ENCODE peak calls at places on chromosomes 4 and X, in ten cellular contexts. S is heart right ventricle, J is iris pigment epithelial cell, U is H9, N is NCI-H1092, A is lower lobe of right lung, E is mammary epithelial cell, T is nephron progenitor cell, G is HL-60, M is GM19239. C is an unnamed sample.

GRCh38 chr4:145679991-145680455 is at the start of gene C4orf51:
- DNase-seq in S (no peak), J (peak), U (no peak), N (no peak), A (no peak), E (peak), T (no peak), G (no peak), M (no peak), C (no peak)

GRCh38 chrX:41688835-41689234 is at the start of gene GPR34:
- DNase-seq in S (no peak), J (no peak), U (no peak), N (no peak), A (no peak), E (no peak), T (no peak), G (peak), M (no peak), C (no peak)

GRCh38 chr4:30116401-30116800 is 603.8 kb upstream of the PCDH7 start:
- DNase-seq in S (no peak), J (no peak), U (no peak), N (no peak), A (no peak), E (no peak), T (no peak), G (no peak), M (no peak), C (no peak)

GRCh38 chrX:86322913-86323312 is 174.7 kb downstream of the DACH2 start:
- DNase-seq in S (no peak), J (no peak), U (no peak), N (no peak), A (no peak), E (no peak), T (no peak), G (no peak), M (no peak), C (no peak)

GRCh38 chrX:21408776-21409175 is 34.6 kb downstream of the CNKSR2 start:
- DNase-seq in S (no peak), J (no peak), U (no peak), N (no peak), A (no peak), E (no peak), T (no peak), G (no peak), M (no peak), C (no peak)

GRCh38 chr4:180148737-180149136 is 2094.5 kb upstream of the TENM3 start:
- DNase-seq in S (no peak), J (no peak), U (no peak), N (no peak), A (no peak), E (no peak), T (no peak), G (no peak), M (no peak), C (no peak)

GRCh38 chr4:56465599-56466295 is 1.7 kb upstream of the SRP72 start:
- DNase-seq in S (no peak), J (peak), U (no peak), N (no peak), A (no peak), E (peak), T (no peak), G (peak), M (no peak), C (no peak)

GRCh38 chr4:102299708-102300107 is 45.6 kb downstream of the SLC39A8 start:
- DNase-seq in S (no peak), J (peak), U (peak), N (no peak), A (peak), E (peak), T (peak), G (peak), M (no peak), C (no peak)

GRCh38 chr4:38660838-38661237 is 3.2 kb upstream of the KLF3 start:
- DNase-seq in S (no peak), J (no peak), U (no peak), N (no peak), A (no peak), E (no peak), T (no peak), G (no peak), M (no peak), C (no peak)

GRCh38 chrX:107483976-107484726 is 34.7 kb downstream of the FRMPD3 start:
- DNase-seq in S (peak), J (no peak), U (peak), N (no peak), A (no peak), E (no peak), T (peak), G (no peak), M (no peak), C (no peak)

GRCh38 chrX:133685806-133686205 is 270.5 kb upstream of the GPC4 start:
- DNase-seq in S (peak), J (no peak), U (peak), N (peak), A (no peak), E (no peak), T (no peak), G (no peak), M (no peak), C (no peak)

GRCh38 chrX:3815896-3816664 is 102.6 kb upstream of the PRKX start:
- DNase-seq in S (peak), J (peak), U (peak), N (peak), A (peak), E (peak), T (peak), G (peak), M (no peak), C (peak)

GRCh38 chr4:18670034-18670433 is 648.5 kb upstream of the LCORL start:
- DNase-seq in S (no peak), J (no peak), U (no peak), N (no peak), A (no peak), E (no peak), T (no peak), G (no peak), M (no peak), C (no peak)

GRCh38 chrX:2692221-2693122 is 1.4 kb downstream of the CD99 start:
- DNase-seq in S (peak), J (peak), U (no peak), N (no peak), A (peak), E (no peak), T (peak), G (peak), M (no peak), C (no peak)

GRCh38 chr4:122346503-122346902 is 32.3 kb upstream of the ADAD1 start:
- DNase-seq in S (no peak), J (no peak), U (no peak), N (no peak), A (no peak), E (no peak), T (no peak), G (no peak), M (no peak), C (no peak)

GRCh38 chrX:24097741-24098140 is 43.0 kb downstream of the EIF2S3 start:
- DNase-seq in S (no peak), J (peak), U (no peak), N (no peak), A (no peak), E (no peak), T (no peak), G (no peak), M (no peak), C (no peak)

GRCh38 chr4:27154706-27155105 is 294.1 kb downstream of the STIM2 start:
- DNase-seq in S (no peak), J (peak), U (no peak), N (no peak), A (no peak), E (peak), T (no peak), G (no peak), M (no peak), C (no peak)

GRCh38 chrX:112670964-112671363 is 8.8 kb downstream of the LHFPL1 start:
- DNase-seq in S (no peak), J (no peak), U (no peak), N (no peak), A (peak), E (no peak), T (no peak), G (no peak), M (no peak), C (no peak)

GRCh38 chr4:94038195-94038594 is 169.5 kb upstream of the SMARCAD1 start:
- DNase-seq in S (no peak), J (no peak), U (no peak), N (peak), A (no peak), E (no peak), T (no peak), G (no peak), M (no peak), C (no peak)

GRCh38 chr4:36824682-36825081 is 419.9 kb upstream of the NWD2 start:
- DNase-seq in S (no peak), J (no peak), U (no peak), N (no peak), A (no peak), E (no peak), T (no peak), G (no peak), M (no peak), C (no peak)

GRCh38 chr4:15882675-15883086 is 55.9 kb downstream of the FGFBP1 start:
- DNase-seq in S (no peak), J (peak), U (peak), N (peak), A (no peak), E (peak), T (peak), G (peak), M (peak), C (no peak)

GRCh38 chrX:96379951-96380350 is 304.7 kb upstream of the DIAPH2 start:
- DNase-seq in S (no peak), J (no peak), U (no peak), N (no peak), A (no peak), E (no peak), T (no peak), G (no peak), M (no peak), C (no peak)

GRCh38 chrX:1754077-1754476 is 139.2 kb downstream of the ASMT start:
- DNase-seq in S (no peak), J (no peak), U (no peak), N (no peak), A (no peak), E (no peak), T (no peak), G (no peak), M (no peak), C (no peak)

GRCh38 chrX:634306-634958 is 3.8 kb downstream of the SHOX start:
- DNase-seq in S (no peak), J (no peak), U (peak), N (no peak), A (no peak), E (no peak), T (peak), G (no peak), M (no peak), C (peak)

GRCh38 chr4:146095091-146095690 is 80.3 kb upstream of the LSM6 start:
- DNase-seq in S (no peak), J (peak), U (no peak), N (peak), A (no peak), E (peak), T (peak), G (peak), M (no peak), C (no peak)

GRCh38 chr4:88963817-88964216 is 93.2 kb downstream of the FAM13A start:
- DNase-seq in S (no peak), J (peak), U (no peak), N (no peak), A (no peak), E (peak), T (no peak), G (no peak), M (no peak), C (no peak)

GRCh38 chrX:38879631-38880220 is 78.5 kb downstream of the MID1IP1 start:
- DNase-seq in S (peak), J (no peak), U (no peak), N (peak), A (no peak), E (peak), T (no peak), G (peak), M (no peak), C (peak)

GRCh38 chr4:115090483-115091075 is 22.8 kb downstream of the NDST4 start:
- DNase-seq in S (no peak), J (peak), U (no peak), N (peak), A (no peak), E (peak), T (peak), G (no peak), M (peak), C (no peak)

GRCh38 chr4:152970102-152970820 is 34.1 kb downstream of the FHDC1 start:
- DNase-seq in S (no peak), J (peak), U (no peak), N (no peak), A (no peak), E (peak), T (no peak), G (no peak), M (no peak), C (no peak)

GRCh38 chrX:54076903-54077302 is 32.6 kb upstream of the PHF8 start:
- DNase-seq in S (no peak), J (peak), U (no peak), N (no peak), A (no peak), E (peak), T (no peak), G (no peak), M (no peak), C (no peak)

GRCh38 chr4:71209161-71209560 is 129.7 kb upstream of the SLC4A4 start:
- DNase-seq in S (no peak), J (peak), U (no peak), N (no peak), A (no peak), E (no peak), T (no peak), G (no peak), M (no peak), C (no peak)

GRCh38 chrX:110317079-110317819 is 636 bp downstream of the AMMECR1 start:
- DNase-seq in S (peak), J (no peak), U (no peak), N (no peak), A (peak), E (no peak), T (peak), G (peak), M (no peak), C (peak)

C was measured in pancreas.